ENCODE peak calls at places on chromosome 12, in ten cellular contexts. Y is fibroblast of lung; E is D721Med; S is omental fat pad; F is central memory CD4-positive, alpha-beta T cell; L is NCI-H226; D is activated naive CD8-positive, alpha-beta T cell treated with anti-CD3 and anti-CD28 coated beads for 36 hours; B is endothelial cell; K is EL; C is NCI-H2171. T is an unnamed sample.

GRCh38 chr12:102811125-102811737 is 105.8 kb downstream of the PAH start:
- DNase-seq in Y (no peak), L (no peak), S (no peak), F (no peak), K (peak; percentile 13), B (peak; percentile 58), C (peak; percentile 10), E (no peak), D (no peak), T (no peak)

GRCh38 chr12:13288937-13289643 is 92.6 kb downstream of the EMP1 start:
- DNase-seq in C (no peak), B (no peak), L (no peak), K (no peak), S (no peak), D (no peak), E (no peak), Y (no peak), F (no peak), T (no peak)

GRCh38 chr12:53023-53734 is 13.4 kb upstream of the IQSEC3 start:
- DNase-seq in S (no peak), D (no peak), B (no peak), Y (no peak), C (no peak), F (no peak), L (no peak), K (no peak), E (no peak), T (no peak)

GRCh38 chr12:22266101-22266500 is 68.4 kb downstream of the ST8SIA1 start:
- DNase-seq in D (no peak), F (no peak), B (no peak), L (no peak), S (no peak), C (no peak), E (no peak), K (no peak), Y (no peak), T (no peak)

GRCh38 chr12:47247418-47247817 is 167.7 kb upstream of the AMIGO2 start:
- DNase-seq in D (no peak), L (no peak), S (no peak), B (no peak), F (no peak), C (no peak), E (no peak), Y (no peak), K (no peak), T (no peak)

GRCh38 chr12:130764073-130764472 is 48.0 kb upstream of the RIMBP2 start:
- DNase-seq in K (no peak), B (no peak), D (no peak), L (no peak), E (no peak), F (no peak), C (no peak), S (no peak), Y (peak; percentile 33), T (peak; percentile 1)

GRCh38 chr12:20370001-20370381 is 1.7 kb downstream of the PDE3A start:
- DNase-seq in C (no peak), F (no peak), B (peak; percentile 10), K (peak; percentile 34), E (no peak), S (no peak), L (no peak), Y (no peak), D (no peak), T (no peak)

GRCh38 chr12:31906581-31907286 is 52.5 kb upstream of the RESF1 start:
- DNase-seq in L (no peak), Y (no peak), S (no peak), B (no peak), K (no peak), D (no peak), E (no peak), F (no peak), C (no peak), T (no peak)

GRCh38 chr12:42589465-42590323 is at the start of gene PRICKLE1:
- DNase-seq in S (no peak), L (peak; percentile 33), K (peak; percentile 60), Y (peak; percentile 64), D (peak; percentile 65), C (peak; percentile 62), B (peak; percentile 65), F (no peak), E (no peak), T (no peak)

GRCh38 chr12:108833757-108834472 is 23.5 kb downstream of the SSH1 start:
- DNase-seq in L (no peak), K (peak; percentile 89), F (no peak), S (no peak), B (no peak), D (no peak), C (no peak), Y (peak; percentile 90), E (no peak), T (peak; percentile 55)

GRCh38 chr12:92769124-92769901 is 66.5 kb downstream of the PLEKHG7 start:
- DNase-seq in K (no peak), L (no peak), Y (no peak), C (no peak), E (no peak), F (no peak), D (no peak), S (no peak), B (no peak), T (no peak)

T was measured in HFFc6.